ENCODE peak calls at places on chromosome 10, in five cellular contexts. N is activated T-cell treated with anti-CD3 and anti-CD28 coated beads, Interleukin-2, amount 50 U/mL, for 48 hours; I is stimulated activated CD8-positive, alpha-beta memory T cell treated with anti-CD3 and anti-CD28 coated beads, Interleukin-4, amount 100 ng/mL, for 1 hour; F is coronary artery; L is NCI-H1105. W is an unnamed sample.

GRCh38 chr10:72794260-72794659 is 99.3 kb upstream of the OIT3 start:
- DNase-seq in L (no peak), F (no peak), I (no peak), N (no peak), W (no peak)

GRCh38 chr10:34959321-34959720 is 130.8 kb downstream of the CUL2 start:
- DNase-seq in I (no peak), L (no peak), N (no peak), F (no peak), W (no peak)

GRCh38 chr10:75401569-75402485 is at the start of gene ZNF503:
- DNase-seq in L (peak), I (no peak), N (peak), F (peak), W (peak)

GRCh38 chr10:16989826-16990293 is 139.8 kb downstream of the CUBN start:
- DNase-seq in L (no peak), I (no peak), N (no peak), F (no peak), W (no peak)

GRCh38 chr10:79221110-79222051 is 125.9 kb upstream of the PPIF start:
- DNase-seq in N (no peak), I (no peak), L (no peak), F (no peak), W (peak)

GRCh38 chr10:88411772-88412349 is 171.3 kb downstream of the RNLS start:
- DNase-seq in I (no peak), N (no peak), F (no peak), L (no peak), W (no peak)

GRCh38 chr10:24790599-24790998 is 66.9 kb upstream of the ARHGAP21 start:
- DNase-seq in I (no peak), N (no peak), L (no peak), F (no peak), W (no peak)

GRCh38 chr10:110918633-110919348 is at the start of gene BBIP1:
- DNase-seq in N (peak), L (no peak), I (peak), F (peak), W (peak)

GRCh38 chr10:93030409-93030808 is 30.2 kb upstream of the CYP26C1 start:
- DNase-seq in L (no peak), N (no peak), I (no peak), F (no peak), W (no peak)